ENCODE peak calls at places on chromosomes 3 and 15, in five cellular contexts. V, F, U, I and C are unnamed samples.

GRCh38 chr15:68842958-68843357 is 22.3 kb upstream of the ANP32A start:
- DNase-seq in V (no peak), F (no peak), U (no peak), I (no peak), C (no peak)

GRCh38 chr3:171687998-171688397 is 122.3 kb downstream of the PLD1 start:
- DNase-seq in V (no peak), F (no peak), U (no peak), I (no peak), C (no peak)

GRCh38 chr3:184178522-184179138 is 4.0 kb downstream of the AP2M1 start:
- DNase-seq in V (no peak), F (no peak), U (no peak), I (no peak), C (peak; percentile 54)

GRCh38 chr15:100918034-100918689 is 995 bp upstream of the LRRK1 start:
- DNase-seq in V (peak; percentile 89), F (peak; percentile 93), U (peak; percentile 10), I (peak; percentile 93), C (peak; percentile 97)

GRCh38 chr15:81786776-81787175 is 259.0 kb downstream of the MEX3B start:
- DNase-seq in V (no peak), F (no peak), U (no peak), I (no peak), C (no peak)

GRCh38 chr3:38479431-38480092 is 16.6 kb upstream of the EXOG start:
- DNase-seq in V (peak; percentile 51), F (peak; percentile 45), U (peak; percentile 73), I (no peak), C (no peak)

GRCh38 chr15:55628369-55628730 is 40.2 kb upstream of the PYGO1 start:
- DNase-seq in V (no peak), F (no peak), U (no peak), I (no peak), C (no peak)

GRCh38 chr15:43887901-43888300 is 61.1 kb downstream of the WDR76 start:
- DNase-seq in V (no peak), F (no peak), U (no peak), I (peak; percentile 63), C (no peak)

GRCh38 chr15:70083946-70084345 is 13.8 kb downstream of the TLE3 start:
- DNase-seq in V (no peak), F (no peak), U (no peak), I (no peak), C (no peak)

GRCh38 chr3:140206196-140207040 is 271.4 kb downstream of the CLSTN2 start:
- DNase-seq in V (peak; percentile 8), F (peak; percentile 23), U (no peak), I (no peak), C (no peak)

GRCh38 chr3:30426319-30426993 is 179.9 kb upstream of the TGFBR2 start:
- DNase-seq in V (no peak), F (no peak), U (peak; percentile 25), I (peak; percentile 80), C (no peak)

GRCh38 chr3:170419301-170420087 is 826 bp downstream of the CLDN11 start:
- DNase-seq in V (no peak), F (no peak), U (peak; percentile 69), I (no peak), C (peak; percentile 72)

GRCh38 chr3:128036119-128036518 is 16.1 kb upstream of the SEC61A1 start:
- DNase-seq in V (no peak), F (no peak), U (no peak), I (no peak), C (no peak)

GRCh38 chr15:66008920-66009572 is 139.8 kb downstream of the RAB11A start:
- DNase-seq in V (no peak), F (peak; percentile 88), U (no peak), I (no peak), C (no peak)

GRCh38 chr15:78726870-78727551 is 84.3 kb downstream of the ADAMTS7 start:
- DNase-seq in V (peak; percentile 95), F (peak; percentile 52), U (no peak), I (peak; percentile 33), C (no peak)

GRCh38 chr3:89098173-89098572 is 9.2 kb upstream of the EPHA3 start:
- DNase-seq in V (no peak), F (no peak), U (no peak), I (no peak), C (no peak)

GRCh38 chr3:138944842-138945645 is 1.9 kb downstream of the FOXL2 start:
- DNase-seq in V (no peak), F (no peak), U (no peak), I (no peak), C (peak; percentile 76)

GRCh38 chr3:32395451-32395970 is 3.9 kb downstream of the CMTM7 start:
- DNase-seq in V (no peak), F (no peak), U (no peak), I (no peak), C (no peak)